ENCODE peak calls at places on chromosomes 12 and 14, in eight cellular contexts. One of them, this sample, is unnamed.

GRCh38 chr14:104967414-104968152 is 10.6 kb downstream of the AHNAK2 start:
- DNase-seq in naive thymus-derived CD8-positive, alpha-beta T cell: no peak
- DNase-seq in HCT116: no peak
- DNase-seq in posterior vena cava: peak; percentile 89
- DNase-seq in GM20000: no peak
- DNase-seq in stimulated activated CD4-positive, alpha-beta T cell treated with anti-CD3 and anti-CD28 coated beads, Interleukin-2, amount 100 ng/mL, for 4 hours: no peak
- DNase-seq in astrocyte: peak; percentile 14
- DNase-seq in NCI-H82: no peak
- DNase-seq in this sample: no peak

GRCh38 chr14:80844872-80845271 is 96.7 kb downstream of the CEP128 start:
- DNase-seq in naive thymus-derived CD8-positive, alpha-beta T cell: no peak
- DNase-seq in astrocyte: no peak
- DNase-seq in NCI-H82: no peak
- DNase-seq in posterior vena cava: no peak
- DNase-seq in HCT116: no peak
- DNase-seq in stimulated activated CD4-positive, alpha-beta T cell treated with anti-CD3 and anti-CD28 coated beads, Interleukin-2, amount 100 ng/mL, for 4 hours: no peak
- DNase-seq in GM20000: no peak
- DNase-seq in this sample: no peak

GRCh38 chr12:107439101-107439738 is 246.4 kb upstream of the PWP1 start:
- DNase-seq in posterior vena cava: no peak
- DNase-seq in GM20000: no peak
- DNase-seq in stimulated activated CD4-positive, alpha-beta T cell treated with anti-CD3 and anti-CD28 coated beads, Interleukin-2, amount 100 ng/mL, for 4 hours: no peak
- DNase-seq in naive thymus-derived CD8-positive, alpha-beta T cell: no peak
- DNase-seq in NCI-H82: no peak
- DNase-seq in HCT116: no peak
- DNase-seq in astrocyte: no peak
- DNase-seq in this sample: no peak

GRCh38 chr12:54292931-54293241 is 7.9 kb downstream of the NFE2 start:
- DNase-seq in NCI-H82: no peak
- DNase-seq in posterior vena cava: no peak
- DNase-seq in HCT116: no peak
- DNase-seq in GM20000: no peak
- DNase-seq in naive thymus-derived CD8-positive, alpha-beta T cell: no peak
- DNase-seq in astrocyte: no peak
- DNase-seq in stimulated activated CD4-positive, alpha-beta T cell treated with anti-CD3 and anti-CD28 coated beads, Interleukin-2, amount 100 ng/mL, for 4 hours: no peak
- DNase-seq in this sample: no peak

GRCh38 chr12:113090740-113091139 is 34.2 kb downstream of the DTX1 start:
- DNase-seq in HCT116: no peak
- DNase-seq in astrocyte: no peak
- DNase-seq in NCI-H82: no peak
- DNase-seq in posterior vena cava: no peak
- DNase-seq in GM20000: no peak
- DNase-seq in stimulated activated CD4-positive, alpha-beta T cell treated with anti-CD3 and anti-CD28 coated beads, Interleukin-2, amount 100 ng/mL, for 4 hours: no peak
- DNase-seq in naive thymus-derived CD8-positive, alpha-beta T cell: no peak
- DNase-seq in this sample: no peak

GRCh38 chr14:76773188-76773885 is 12.1 kb downstream of the VASH1 start:
- DNase-seq in NCI-H82: no peak
- DNase-seq in astrocyte: peak; percentile 80
- DNase-seq in HCT116: no peak
- DNase-seq in posterior vena cava: peak; percentile 93
- DNase-seq in GM20000: no peak
- DNase-seq in stimulated activated CD4-positive, alpha-beta T cell treated with anti-CD3 and anti-CD28 coated beads, Interleukin-2, amount 100 ng/mL, for 4 hours: no peak
- DNase-seq in naive thymus-derived CD8-positive, alpha-beta T cell: no peak
- DNase-seq in this sample: peak; percentile 91

GRCh38 chr14:100615736-100616695 is 28.8 kb upstream of the BEGAIN start:
- DNase-seq in naive thymus-derived CD8-positive, alpha-beta T cell: no peak
- DNase-seq in HCT116: no peak
- DNase-seq in NCI-H82: no peak
- DNase-seq in stimulated activated CD4-positive, alpha-beta T cell treated with anti-CD3 and anti-CD28 coated beads, Interleukin-2, amount 100 ng/mL, for 4 hours: no peak
- DNase-seq in posterior vena cava: peak; percentile 58
- DNase-seq in GM20000: no peak
- DNase-seq in astrocyte: no peak
- DNase-seq in this sample: no peak

GRCh38 chr12:59999291-59999690 is 403.5 kb downstream of the SLC16A7 start:
- DNase-seq in HCT116: no peak
- DNase-seq in astrocyte: no peak
- DNase-seq in stimulated activated CD4-positive, alpha-beta T cell treated with anti-CD3 and anti-CD28 coated beads, Interleukin-2, amount 100 ng/mL, for 4 hours: no peak
- DNase-seq in GM20000: no peak
- DNase-seq in posterior vena cava: no peak
- DNase-seq in naive thymus-derived CD8-positive, alpha-beta T cell: no peak
- DNase-seq in NCI-H82: no peak
- DNase-seq in this sample: no peak

GRCh38 chr14:93930296-93930988 is 3.3 kb downstream of the FAM181A start:
- DNase-seq in naive thymus-derived CD8-positive, alpha-beta T cell: no peak
- DNase-seq in stimulated activated CD4-positive, alpha-beta T cell treated with anti-CD3 and anti-CD28 coated beads, Interleukin-2, amount 100 ng/mL, for 4 hours: no peak
- DNase-seq in HCT116: no peak
- DNase-seq in astrocyte: no peak
- DNase-seq in NCI-H82: no peak
- DNase-seq in posterior vena cava: no peak
- DNase-seq in GM20000: no peak
- DNase-seq in this sample: no peak

GRCh38 chr12:105469182-105469581 is 138.7 kb downstream of the C12orf75 start:
- DNase-seq in stimulated activated CD4-positive, alpha-beta T cell treated with anti-CD3 and anti-CD28 coated beads, Interleukin-2, amount 100 ng/mL, for 4 hours: no peak
- DNase-seq in HCT116: no peak
- DNase-seq in posterior vena cava: no peak
- DNase-seq in astrocyte: no peak
- DNase-seq in naive thymus-derived CD8-positive, alpha-beta T cell: no peak
- DNase-seq in GM20000: no peak
- DNase-seq in NCI-H82: peak; percentile 25
- DNase-seq in this sample: no peak

GRCh38 chr14:75379930-75380270 is 47.9 kb upstream of the JDP2 start:
- DNase-seq in stimulated activated CD4-positive, alpha-beta T cell treated with anti-CD3 and anti-CD28 coated beads, Interleukin-2, amount 100 ng/mL, for 4 hours: no peak
- DNase-seq in posterior vena cava: no peak
- DNase-seq in astrocyte: no peak
- DNase-seq in GM20000: no peak
- DNase-seq in HCT116: no peak
- DNase-seq in NCI-H82: no peak
- DNase-seq in naive thymus-derived CD8-positive, alpha-beta T cell: no peak
- DNase-seq in this sample: no peak

GRCh38 chr12:52539024-52539820 is 13.7 kb downstream of the KRT71 start:
- DNase-seq in stimulated activated CD4-positive, alpha-beta T cell treated with anti-CD3 and anti-CD28 coated beads, Interleukin-2, amount 100 ng/mL, for 4 hours: no peak
- DNase-seq in GM20000: no peak
- DNase-seq in astrocyte: peak; percentile 44
- DNase-seq in naive thymus-derived CD8-positive, alpha-beta T cell: no peak
- DNase-seq in posterior vena cava: no peak
- DNase-seq in NCI-H82: no peak
- DNase-seq in HCT116: no peak
- DNase-seq in this sample: peak; percentile 80

GRCh38 chr12:93802293-93802692 is 125.1 kb downstream of the CRADD start:
- DNase-seq in stimulated activated CD4-positive, alpha-beta T cell treated with anti-CD3 and anti-CD28 coated beads, Interleukin-2, amount 100 ng/mL, for 4 hours: no peak
- DNase-seq in astrocyte: no peak
- DNase-seq in posterior vena cava: no peak
- DNase-seq in HCT116: no peak
- DNase-seq in NCI-H82: no peak
- DNase-seq in GM20000: no peak
- DNase-seq in naive thymus-derived CD8-positive, alpha-beta T cell: no peak
- DNase-seq in this sample: peak; percentile 40

GRCh38 chr14:100268591-100269207 is 29.8 kb downstream of the YY1 start:
- DNase-seq in HCT116: no peak
- DNase-seq in stimulated activated CD4-positive, alpha-beta T cell treated with anti-CD3 and anti-CD28 coated beads, Interleukin-2, amount 100 ng/mL, for 4 hours: no peak
- DNase-seq in GM20000: no peak
- DNase-seq in NCI-H82: no peak
- DNase-seq in posterior vena cava: no peak
- DNase-seq in astrocyte: no peak
- DNase-seq in naive thymus-derived CD8-positive, alpha-beta T cell: no peak
- DNase-seq in this sample: no peak

GRCh38 chr14:74147571-74147970 is 62.8 kb downstream of the LIN52 start:
- DNase-seq in GM20000: no peak
- DNase-seq in stimulated activated CD4-positive, alpha-beta T cell treated with anti-CD3 and anti-CD28 coated beads, Interleukin-2, amount 100 ng/mL, for 4 hours: no peak
- DNase-seq in naive thymus-derived CD8-positive, alpha-beta T cell: no peak
- DNase-seq in NCI-H82: no peak
- DNase-seq in posterior vena cava: no peak
- DNase-seq in HCT116: no peak
- DNase-seq in astrocyte: no peak
- DNase-seq in this sample: no peak

GRCh38 chr12:115404761-115405470 is 720.9 kb upstream of the TBX3 start:
- DNase-seq in HCT116: no peak
- DNase-seq in GM20000: no peak
- DNase-seq in stimulated activated CD4-positive, alpha-beta T cell treated with anti-CD3 and anti-CD28 coated beads, Interleukin-2, amount 100 ng/mL, for 4 hours: no peak
- DNase-seq in naive thymus-derived CD8-positive, alpha-beta T cell: no peak
- DNase-seq in NCI-H82: no peak
- DNase-seq in astrocyte: peak; percentile 94
- DNase-seq in posterior vena cava: no peak
- DNase-seq in this sample: peak; percentile 72

GRCh38 chr14:28774764-28775738 is 8.5 kb downstream of the FOXG1 start:
- DNase-seq in naive thymus-derived CD8-positive, alpha-beta T cell: no peak
- DNase-seq in astrocyte: no peak
- DNase-seq in posterior vena cava: no peak
- DNase-seq in HCT116: no peak
- DNase-seq in stimulated activated CD4-positive, alpha-beta T cell treated with anti-CD3 and anti-CD28 coated beads, Interleukin-2, amount 100 ng/mL, for 4 hours: no peak
- DNase-seq in NCI-H82: peak; percentile 79
- DNase-seq in GM20000: no peak
- DNase-seq in this sample: no peak

GRCh38 chr12:94220804-94221203 is 72.4 kb downstream of the PLXNC1 start:
- DNase-seq in posterior vena cava: no peak
- DNase-seq in NCI-H82: no peak
- DNase-seq in stimulated activated CD4-positive, alpha-beta T cell treated with anti-CD3 and anti-CD28 coated beads, Interleukin-2, amount 100 ng/mL, for 4 hours: no peak
- DNase-seq in GM20000: no peak
- DNase-seq in astrocyte: no peak
- DNase-seq in HCT116: no peak
- DNase-seq in naive thymus-derived CD8-positive, alpha-beta T cell: no peak
- DNase-seq in this sample: no peak

GRCh38 chr14:104604461-104605449 is at the start of gene TMEM179:
- DNase-seq in posterior vena cava: peak; percentile 63
- DNase-seq in GM20000: peak; percentile 53
- DNase-seq in stimulated activated CD4-positive, alpha-beta T cell treated with anti-CD3 and anti-CD28 coated beads, Interleukin-2, amount 100 ng/mL, for 4 hours: no peak
- DNase-seq in HCT116: no peak
- DNase-seq in NCI-H82: peak; percentile 12
- DNase-seq in astrocyte: no peak
- DNase-seq in naive thymus-derived CD8-positive, alpha-beta T cell: no peak
- DNase-seq in this sample: no peak

GRCh38 chr12:3603576-3603975 is 112.6 kb downstream of the PRMT8 start:
- DNase-seq in astrocyte: no peak
- DNase-seq in HCT116: no peak
- DNase-seq in naive thymus-derived CD8-positive, alpha-beta T cell: no peak
- DNase-seq in posterior vena cava: peak; percentile 56
- DNase-seq in GM20000: no peak
- DNase-seq in stimulated activated CD4-positive, alpha-beta T cell treated with anti-CD3 and anti-CD28 coated beads, Interleukin-2, amount 100 ng/mL, for 4 hours: no peak
- DNase-seq in NCI-H82: no peak
- DNase-seq in this sample: no peak

GRCh38 chr14:54662491-54663116 is 95.7 kb downstream of the SAMD4A start:
- DNase-seq in HCT116: no peak
- DNase-seq in posterior vena cava: no peak
- DNase-seq in stimulated activated CD4-positive, alpha-beta T cell treated with anti-CD3 and anti-CD28 coated beads, Interleukin-2, amount 100 ng/mL, for 4 hours: no peak
- DNase-seq in naive thymus-derived CD8-positive, alpha-beta T cell: no peak
- DNase-seq in NCI-H82: peak; percentile 50
- DNase-seq in astrocyte: no peak
- DNase-seq in GM20000: no peak
- DNase-seq in this sample: no peak

GRCh38 chr12:105729931-105730330 is 399.4 kb downstream of the C12orf75 start:
- DNase-seq in HCT116: no peak
- DNase-seq in stimulated activated CD4-positive, alpha-beta T cell treated with anti-CD3 and anti-CD28 coated beads, Interleukin-2, amount 100 ng/mL, for 4 hours: no peak
- DNase-seq in NCI-H82: no peak
- DNase-seq in GM20000: no peak
- DNase-seq in naive thymus-derived CD8-positive, alpha-beta T cell: no peak
- DNase-seq in posterior vena cava: no peak
- DNase-seq in astrocyte: peak; percentile 74
- DNase-seq in this sample: peak; percentile 46

GRCh38 chr14:38078393-38078792 is 129.3 kb upstream of the SSTR1 start:
- DNase-seq in HCT116: no peak
- DNase-seq in NCI-H82: peak; percentile 6
- DNase-seq in stimulated activated CD4-positive, alpha-beta T cell treated with anti-CD3 and anti-CD28 coated beads, Interleukin-2, amount 100 ng/mL, for 4 hours: no peak
- DNase-seq in astrocyte: no peak
- DNase-seq in posterior vena cava: no peak
- DNase-seq in naive thymus-derived CD8-positive, alpha-beta T cell: peak; percentile 38
- DNase-seq in GM20000: no peak
- DNase-seq in this sample: no peak

GRCh38 chr14:54593860-54594259 is 26.9 kb downstream of the SAMD4A start:
- DNase-seq in GM20000: no peak
- DNase-seq in stimulated activated CD4-positive, alpha-beta T cell treated with anti-CD3 and anti-CD28 coated beads, Interleukin-2, amount 100 ng/mL, for 4 hours: no peak
- DNase-seq in naive thymus-derived CD8-positive, alpha-beta T cell: no peak
- DNase-seq in NCI-H82: no peak
- DNase-seq in posterior vena cava: no peak
- DNase-seq in astrocyte: no peak
- DNase-seq in HCT116: no peak
- DNase-seq in this sample: no peak

GRCh38 chr14:103126873-103127304 is 3.6 kb downstream of the TNFAIP2 start:
- DNase-seq in astrocyte: no peak
- DNase-seq in posterior vena cava: peak; percentile 80
- DNase-seq in stimulated activated CD4-positive, alpha-beta T cell treated with anti-CD3 and anti-CD28 coated beads, Interleukin-2, amount 100 ng/mL, for 4 hours: no peak
- DNase-seq in naive thymus-derived CD8-positive, alpha-beta T cell: no peak
- DNase-seq in HCT116: no peak
- DNase-seq in NCI-H82: peak; percentile 55
- DNase-seq in GM20000: no peak
- DNase-seq in this sample: no peak

GRCh38 chr12:89328483-89329030 is 23.7 kb downstream of the DUSP6 start:
- DNase-seq in NCI-H82: no peak
- DNase-seq in stimulated activated CD4-positive, alpha-beta T cell treated with anti-CD3 and anti-CD28 coated beads, Interleukin-2, amount 100 ng/mL, for 4 hours: no peak
- DNase-seq in naive thymus-derived CD8-positive, alpha-beta T cell: no peak
- DNase-seq in posterior vena cava: no peak
- DNase-seq in GM20000: no peak
- DNase-seq in astrocyte: no peak
- DNase-seq in HCT116: no peak
- DNase-seq in this sample: no peak

GRCh38 chr14:104101651-104102281 is 16.3 kb downstream of the ASPG start:
- DNase-seq in HCT116: no peak
- DNase-seq in posterior vena cava: peak; percentile 56
- DNase-seq in naive thymus-derived CD8-positive, alpha-beta T cell: no peak
- DNase-seq in NCI-H82: no peak
- DNase-seq in astrocyte: no peak
- DNase-seq in stimulated activated CD4-positive, alpha-beta T cell treated with anti-CD3 and anti-CD28 coated beads, Interleukin-2, amount 100 ng/mL, for 4 hours: no peak
- DNase-seq in GM20000: no peak
- DNase-seq in this sample: no peak

GRCh38 chr12:116135209-116135930 is 142.1 kb downstream of the MED13L start:
- DNase-seq in posterior vena cava: no peak
- DNase-seq in HCT116: peak; percentile 40
- DNase-seq in naive thymus-derived CD8-positive, alpha-beta T cell: no peak
- DNase-seq in NCI-H82: peak; percentile 12
- DNase-seq in astrocyte: peak; percentile 73
- DNase-seq in GM20000: no peak
- DNase-seq in stimulated activated CD4-positive, alpha-beta T cell treated with anti-CD3 and anti-CD28 coated beads, Interleukin-2, amount 100 ng/mL, for 4 hours: no peak
- DNase-seq in this sample: peak; percentile 87

GRCh38 chr12:132710062-132710421 is 600 bp upstream of the PGAM5 start:
- DNase-seq in GM20000: no peak
- DNase-seq in stimulated activated CD4-positive, alpha-beta T cell treated with anti-CD3 and anti-CD28 coated beads, Interleukin-2, amount 100 ng/mL, for 4 hours: no peak
- DNase-seq in posterior vena cava: peak; percentile 82
- DNase-seq in naive thymus-derived CD8-positive, alpha-beta T cell: no peak
- DNase-seq in HCT116: no peak
- DNase-seq in astrocyte: no peak
- DNase-seq in NCI-H82: no peak
- DNase-seq in this sample: no peak

GRCh38 chr14:101200650-101201516 is 297.4 kb upstream of the RTL1 start:
- DNase-seq in NCI-H82: no peak
- DNase-seq in HCT116: no peak
- DNase-seq in naive thymus-derived CD8-positive, alpha-beta T cell: no peak
- DNase-seq in posterior vena cava: peak; percentile 31
- DNase-seq in astrocyte: no peak
- DNase-seq in GM20000: no peak
- DNase-seq in stimulated activated CD4-positive, alpha-beta T cell treated with anti-CD3 and anti-CD28 coated beads, Interleukin-2, amount 100 ng/mL, for 4 hours: no peak
- DNase-seq in this sample: no peak

GRCh38 chr14:47790477-47790876 is 115.1 kb upstream of the MDGA2 start:
- DNase-seq in stimulated activated CD4-positive, alpha-beta T cell treated with anti-CD3 and anti-CD28 coated beads, Interleukin-2, amount 100 ng/mL, for 4 hours: no peak
- DNase-seq in NCI-H82: no peak
- DNase-seq in astrocyte: no peak
- DNase-seq in naive thymus-derived CD8-positive, alpha-beta T cell: no peak
- DNase-seq in GM20000: no peak
- DNase-seq in posterior vena cava: no peak
- DNase-seq in HCT116: no peak
- DNase-seq in this sample: no peak

GRCh38 chr12:3461391-3461790 is 29.6 kb upstream of the PRMT8 start:
- DNase-seq in GM20000: no peak
- DNase-seq in NCI-H82: no peak
- DNase-seq in astrocyte: no peak
- DNase-seq in stimulated activated CD4-positive, alpha-beta T cell treated with anti-CD3 and anti-CD28 coated beads, Interleukin-2, amount 100 ng/mL, for 4 hours: no peak
- DNase-seq in naive thymus-derived CD8-positive, alpha-beta T cell: no peak
- DNase-seq in HCT116: no peak
- DNase-seq in posterior vena cava: peak; percentile 16
- DNase-seq in this sample: no peak

GRCh38 chr12:54431911-54432814 is 13.1 kb upstream of the ITGA5 start:
- DNase-seq in GM20000: no peak
- DNase-seq in NCI-H82: no peak
- DNase-seq in stimulated activated CD4-positive, alpha-beta T cell treated with anti-CD3 and anti-CD28 coated beads, Interleukin-2, amount 100 ng/mL, for 4 hours: no peak
- DNase-seq in HCT116: no peak
- DNase-seq in naive thymus-derived CD8-positive, alpha-beta T cell: no peak
- DNase-seq in posterior vena cava: peak; percentile 93
- DNase-seq in astrocyte: peak; percentile 83
- DNase-seq in this sample: peak; percentile 88

GRCh38 chr14:63452796-63453195 is 90.4 kb downstream of the PPP2R5E start:
- DNase-seq in naive thymus-derived CD8-positive, alpha-beta T cell: no peak
- DNase-seq in NCI-H82: no peak
- DNase-seq in posterior vena cava: no peak
- DNase-seq in stimulated activated CD4-positive, alpha-beta T cell treated with anti-CD3 and anti-CD28 coated beads, Interleukin-2, amount 100 ng/mL, for 4 hours: no peak
- DNase-seq in GM20000: no peak
- DNase-seq in HCT116: no peak
- DNase-seq in astrocyte: peak; percentile 66
- DNase-seq in this sample: no peak